ENCODE peak calls at places on chromosomes 1 and 21, in seven cellular contexts. R, T, M, L, G, W and I are unnamed samples.

GRCh38 chr1:59198565-59198964 is 98.3 kb upstream of the FGGY start:
- DNase-seq in M (no peak), G (no peak), W (no peak), L (no peak), T (no peak), R (no peak), I (no peak)

GRCh38 chr1:201310986-201311355 is 27.7 kb downstream of the PKP1 start:
- DNase-seq in T (no peak), M (peak; percentile 32), G (no peak), W (no peak), R (no peak), L (no peak), I (no peak)

GRCh38 chr1:193944454-193944853 is 758.0 kb upstream of the B3GALT2 start:
- DNase-seq in G (no peak), W (no peak), R (no peak), T (no peak), M (no peak), L (no peak), I (no peak)

GRCh38 chr1:37362569-37362968 is 111.8 kb upstream of the ZC3H12A start:
- DNase-seq in T (no peak), W (no peak), L (no peak), M (no peak), G (no peak), R (no peak), I (no peak)

GRCh38 chr1:41496080-41497055 is 11.9 kb upstream of the EDN2 start:
- DNase-seq in T (peak; percentile 89), M (peak; percentile 93), W (no peak), L (peak; percentile 90), R (no peak), G (peak; percentile 95), I (peak; percentile 90)

GRCh38 chr1:93623875-93624274 is 57.8 kb downstream of the BCAR3 start:
- DNase-seq in R (no peak), L (no peak), W (no peak), G (no peak), T (no peak), M (no peak), I (no peak)

GRCh38 chr1:100184536-100184935 is 6.5 kb upstream of the LRRC39 start:
- DNase-seq in W (peak; percentile 23), L (no peak), M (no peak), R (no peak), G (no peak), T (no peak), I (no peak)

GRCh38 chr1:169052727-169053126 is 53.8 kb upstream of the ATP1B1 start:
- DNase-seq in M (no peak), W (no peak), L (no peak), R (no peak), T (peak; percentile 60), G (no peak), I (no peak)

GRCh38 chr1:171717080-171717479 is 24.8 kb downstream of the VAMP4 start:
- DNase-seq in T (no peak), M (no peak), W (no peak), L (no peak), R (no peak), G (no peak), I (no peak)

GRCh38 chr1:41493117-41493536 is 8.6 kb upstream of the EDN2 start:
- DNase-seq in R (no peak), G (no peak), L (no peak), T (no peak), M (no peak), W (no peak), I (no peak)

GRCh38 chr1:184393924-184394323 is 7.1 kb downstream of the C1orf21 start:
- DNase-seq in W (no peak), T (no peak), L (no peak), M (no peak), G (no peak), R (no peak), I (no peak)

GRCh38 chr1:225949041-225949440 is 8.0 kb upstream of the LEFTY2 start:
- DNase-seq in W (no peak), L (no peak), T (no peak), G (no peak), M (no peak), R (no peak), I (no peak)

GRCh38 chr1:43441894-43442632 is 11.7 kb downstream of the HYI start:
- DNase-seq in T (peak; percentile 4), M (no peak), L (no peak), R (no peak), G (peak; percentile 11), W (no peak), I (no peak)

GRCh38 chr21:39728341-39728740 is 16.6 kb upstream of the IGSF5 start:
- DNase-seq in L (no peak), W (no peak), G (no peak), M (no peak), T (no peak), R (no peak), I (no peak)

GRCh38 chr1:199010492-199010891 is 371.7 kb downstream of the PTPRC start:
- DNase-seq in M (no peak), R (no peak), L (no peak), W (no peak), T (no peak), G (no peak), I (no peak)

GRCh38 chr1:196651637-196652215 is at the start of gene CFH:
- DNase-seq in M (no peak), T (no peak), W (no peak), R (no peak), G (no peak), L (no peak), I (no peak)

GRCh38 chr1:8194481-8195227 is 123.3 kb upstream of the SLC45A1 start:
- DNase-seq in W (no peak), R (no peak), G (no peak), M (no peak), T (no peak), L (no peak), I (no peak)

GRCh38 chr1:16625497-16626408 is 12.4 kb upstream of the NBPF1 start:
- DNase-seq in M (peak; percentile 55), G (peak; percentile 22), W (no peak), L (no peak), R (no peak), T (peak; percentile 29), I (peak; percentile 28)

GRCh38 chr1:169595764-169596711 is 9.8 kb upstream of the F5 start:
- DNase-seq in T (no peak), G (no peak), L (no peak), W (no peak), M (no peak), R (no peak), I (no peak)

GRCh38 chr1:3453891-3454810 is at the start of gene ARHGEF16:
- DNase-seq in T (peak; percentile 92), L (peak; percentile 61), M (peak; percentile 92), R (no peak), G (no peak), W (no peak), I (peak; percentile 79)

GRCh38 chr1:56819393-56819899 is at the start of gene FYB2:
- DNase-seq in G (no peak), T (peak; percentile 35), R (no peak), M (no peak), L (peak; percentile 25), W (no peak), I (no peak)
- H3K4me1 ChIP-seq in G (no peaks in the 10 kb centered on the region), T (no peaks in the 10 kb centered on the region), R (peaks cover 18% of the 10 kb centered on the region), M (peaks cover 11% of the 10 kb centered on the region), L (peaks cover 6% of the 10 kb centered on the region), W (no peaks in the 10 kb centered on the region), I (peaks cover 14% of the 10 kb centered on the region)

DNA sequence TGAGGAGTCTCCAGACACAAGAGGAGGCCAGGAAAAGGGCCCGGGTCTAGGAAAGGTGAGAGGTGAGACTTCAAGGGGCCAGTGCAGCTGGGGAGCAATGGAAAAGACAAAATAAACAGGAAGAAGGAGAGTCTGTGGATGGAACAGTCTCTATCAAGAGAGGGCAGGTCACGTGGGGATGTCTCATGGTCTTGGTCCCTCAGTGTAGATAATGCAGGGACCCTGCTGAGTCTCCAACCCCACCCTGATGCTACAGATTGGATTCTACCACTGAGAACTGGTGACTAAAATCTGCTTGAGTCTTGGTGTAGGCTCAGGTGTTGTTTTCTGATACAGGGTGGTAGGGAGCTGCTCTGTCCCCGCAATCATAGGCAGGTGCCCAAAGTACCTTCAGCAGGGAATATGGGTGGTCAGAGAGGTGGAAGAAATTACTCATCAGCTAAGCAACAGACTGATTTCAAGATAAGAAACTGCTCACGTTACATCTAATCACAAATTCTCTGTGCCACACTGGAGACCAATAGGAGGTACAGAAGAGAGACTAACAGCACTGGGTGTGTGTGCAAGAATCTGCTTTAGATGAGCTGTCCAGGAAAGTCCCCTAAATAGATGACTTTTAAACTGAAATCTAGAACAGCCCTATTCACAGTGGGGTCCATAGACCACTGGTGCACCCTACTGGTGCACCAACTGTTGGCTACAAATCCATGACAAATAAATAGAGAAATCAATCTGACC is 101.5 kb upstream of the TLR5 start:
- DNase-seq in G (no peak), T (no peak), R (no peak), W (peak; percentile 30), L (no peak), M (no peak), I (no peak)
- TF ChIP-seq CTCF in G (peak; percentile 15), T (no peak), R (no peak), W (peak; percentile 59), L (peak; percentile 65), M (peak; percentile 27), I (peak; percentile 28)

DNA sequence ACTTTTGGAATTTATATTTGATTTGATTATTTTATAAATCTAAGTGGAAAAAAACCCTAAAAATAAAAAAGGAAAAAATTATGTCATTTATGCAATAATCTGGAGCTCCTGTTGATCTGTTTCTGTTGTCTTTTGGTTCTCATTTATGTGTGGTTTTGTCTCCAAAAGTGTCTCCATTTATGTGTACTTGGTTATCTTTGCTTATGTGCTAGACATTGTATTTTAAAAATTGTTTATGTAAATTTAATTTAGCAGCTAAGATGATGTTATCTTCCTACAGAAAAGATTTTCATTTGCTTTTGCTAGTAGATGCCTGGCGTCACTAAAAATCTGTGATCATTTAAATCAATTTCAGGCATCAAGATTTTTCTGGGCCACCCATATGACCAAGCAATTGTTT is 95.7 kb downstream of the OSBPL9 start:
- DNase-seq in R (no peak), M (no peak), T (no peak), G (no peak), W (no peak), L (no peak), I (no peak)
- H3K4me1 ChIP-seq in R (no peaks in the 10 kb centered on the region), M (no peaks in the 10 kb centered on the region), T (no peaks in the 10 kb centered on the region), G (no peaks in the 10 kb centered on the region), W (peaks cover 9% of the 10 kb centered on the region), L (no peaks in the 10 kb centered on the region), I (peaks cover 4% of the 10 kb centered on the region)

GRCh38 chr1:218547901-218548730 is 203.0 kb downstream of the TGFB2 start:
- DNase-seq in L (no peak), M (no peak), R (no peak), T (no peak), W (no peak), G (no peak), I (no peak)

GRCh38 chr1:218556016-218556415 is 210.9 kb downstream of the TGFB2 start:
- DNase-seq in W (no peak), L (no peak), G (no peak), T (no peak), M (no peak), R (no peak), I (no peak)

GRCh38 chr1:218548764-218549163 is 203.6 kb downstream of the TGFB2 start:
- DNase-seq in M (no peak), T (no peak), G (no peak), L (no peak), R (no peak), W (no peak), I (no peak)

GRCh38 chr1:218557731-218558130 is 212.6 kb downstream of the TGFB2 start:
- DNase-seq in W (no peak), L (no peak), R (no peak), M (no peak), T (no peak), G (no peak), I (peak; percentile 47)

GRCh38 chr1:218553197-218553596 is 208.1 kb downstream of the TGFB2 start:
- DNase-seq in W (no peak), R (no peak), T (no peak), G (no peak), M (no peak), L (no peak), I (no peak)
- TF ChIP-seq CTCF in W (no peak), R (no peak), T (no peak), G (no peak), M (no peak), L (no peak), I (no peak)